ENCODE peak calls at places on chromosomes 16 and 17, in nine cellular contexts. X is Panc1, Q is A549, L is HCT116, J is GM23338, K is K562, B is SK-N-SH, I is HepG2, H is GM12878. P is an unnamed sample.

GRCh38 chr17:46770818-46771600 is 47.5 kb downstream of the WNT3 start:
- DNase-seq in X (no peak), Q (peak), L (no peak), J (peak), K (peak), B (peak), I (peak), H (no peak), P (no peak)

GRCh38 chr16:1537138-1537577 is 3.7 kb downstream of the TMEM204 start:
- DNase-seq in X (no peak), Q (no peak), L (no peak), J (no peak), K (no peak), B (no peak), I (no peak), H (no peak), P (no peak)

GRCh38 chr17:39364236-39365025 is 37.0 kb downstream of the FBXL20 start:
- DNase-seq in X (no peak), Q (no peak), L (no peak), J (no peak), K (peak), B (no peak), I (no peak), H (no peak), P (peak)

GRCh38 chr17:59786536-59787319 is 79.3 kb downstream of the VMP1 start:
- DNase-seq in X (peak), Q (peak), L (peak), J (peak), K (peak), B (peak), I (peak), H (peak), P (peak)

GRCh38 chr17:36911007-36911406 is 26.3 kb upstream of the LHX1 start:
- DNase-seq in X (no peak), Q (no peak), L (no peak), J (no peak), K (no peak), B (no peak), I (no peak), H (no peak), P (no peak)

GRCh38 chr16:84298376-84298899 is 3.8 kb downstream of the WFDC1 start:
- DNase-seq in X (no peak), Q (no peak), L (no peak), J (no peak), K (no peak), B (no peak), I (no peak), H (no peak), P (no peak)

GRCh38 chr16:15461376-15461775 is 27.0 kb downstream of the BMERB1 start:
- DNase-seq in X (no peak), Q (no peak), L (no peak), J (no peak), K (no peak), B (no peak), I (no peak), H (no peak), P (no peak)

GRCh38 chr17:78058001-78058400 is 70.6 kb downstream of the TMC6 start:
- DNase-seq in X (no peak), Q (no peak), L (no peak), J (no peak), K (no peak), B (no peak), I (no peak), H (no peak), P (no peak)

GRCh38 chr16:55495616-55496289 is 13.1 kb upstream of the LPCAT2 start:
- DNase-seq in X (no peak), Q (no peak), L (no peak), J (peak), K (no peak), B (no peak), I (peak), H (no peak), P (no peak)

GRCh38 chr16:4414187-4414909 is 2.0 kb downstream of the CORO7 start:
- DNase-seq in X (no peak), Q (no peak), L (no peak), J (no peak), K (peak), B (no peak), I (no peak), H (peak), P (no peak)

GRCh38 chr16:75462804-75463203 is 1.7 kb downstream of the TMEM170A start:
- DNase-seq in X (no peak), Q (no peak), L (no peak), J (no peak), K (no peak), B (no peak), I (no peak), H (no peak), P (no peak)
- TF ChIP-seq REST in X (no peak), Q (no peak), L (no peak), J (no peak), K (no peak), B (no peak), I (no peak), H (no peak), P (no peak)

GRCh38 chr17:1906622-1907021 is 76.8 kb downstream of the RPA1 start:
- DNase-seq in X (no peak), Q (no peak), L (no peak), J (peak), K (no peak), B (no peak), I (no peak), H (no peak), P (no peak)

GRCh38 chr17:1907216-1907631 is 77.4 kb downstream of the RPA1 start:
- DNase-seq in X (no peak), Q (no peak), L (no peak), J (no peak), K (no peak), B (no peak), I (no peak), H (no peak), P (no peak)

GRCh38 chr17:1909985-1910384 is 80.2 kb downstream of the RPA1 start:
- DNase-seq in X (no peak), Q (no peak), L (no peak), J (no peak), K (no peak), B (no peak), I (peak), H (no peak), P (no peak)

GRCh38 chr17:1908699-1909309 is 79.0 kb downstream of the RPA1 start:
- DNase-seq in X (peak), Q (peak), L (peak), J (peak), K (peak), B (peak), I (peak), H (no peak), P (no peak)

GRCh38 chr17:1907818-1908698 is 78.3 kb downstream of the RPA1 start:
- DNase-seq in X (no peak), Q (no peak), L (no peak), J (peak), K (no peak), B (no peak), I (no peak), H (no peak), P (no peak)
- TF ChIP-seq REST in X (no peak), Q (no peak), L (no peak), J (no peak), K (no peak), B (no peak), I (no peak), H (no peak), P (no peak)

DNA sequence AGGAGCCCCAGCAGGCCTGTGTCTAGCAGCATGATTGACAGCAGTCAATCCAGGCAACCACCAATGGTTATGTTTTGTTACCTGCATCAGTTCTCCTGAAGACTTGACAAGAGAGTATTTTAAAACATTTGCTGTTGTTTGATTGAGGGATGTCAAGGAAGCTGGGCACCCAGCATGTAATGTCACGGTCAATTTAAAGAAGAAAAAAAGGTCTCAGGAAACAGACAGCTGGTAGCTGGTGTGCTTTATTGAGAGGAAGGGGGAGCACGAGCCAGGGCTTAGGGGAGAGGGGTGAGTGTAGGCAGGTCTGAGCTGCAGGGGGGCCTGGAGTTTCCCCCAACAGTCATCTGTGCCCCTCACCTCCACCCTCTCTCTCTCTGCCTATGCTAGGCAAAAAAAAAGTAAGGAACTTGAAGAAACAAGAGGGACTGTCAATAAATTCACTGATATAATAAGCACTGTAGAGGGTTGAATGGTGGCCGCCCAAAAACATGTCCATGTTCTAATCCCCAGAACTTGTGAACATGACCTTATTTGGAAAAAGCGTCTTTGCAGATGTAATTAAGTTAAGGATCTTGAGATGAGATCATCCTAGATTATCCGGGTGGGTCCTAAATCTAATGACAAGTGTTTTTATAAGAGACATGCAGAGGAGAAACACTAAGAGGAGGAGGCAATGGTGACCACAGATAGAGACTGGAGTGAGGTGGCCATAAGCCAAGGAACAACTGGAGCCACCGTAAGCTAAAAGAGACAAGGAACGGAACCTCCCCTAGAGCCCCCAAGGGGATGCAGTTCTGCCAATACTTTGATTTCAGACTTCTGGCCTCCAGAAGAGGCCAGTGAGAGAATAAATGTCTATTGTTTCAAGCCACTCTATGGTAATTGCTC is 14.5 kb downstream of the TSPOAP1 start:
- DNase-seq in X (no peak), Q (no peak), L (no peak), J (no peak), K (no peak), B (peak), I (no peak), H (no peak), P (no peak)
- TF ChIP-seq REST in X (no peak), Q (no peak), L (no peak), J (no peak), K (no peak), B (no peak), I (no peak), H (no peak), P (no peak)

GRCh38 chr16:11615756-11616447 is 29.2 kb upstream of the LITAF start:
- DNase-seq in X (no peak), Q (no peak), L (no peak), J (peak), K (no peak), B (no peak), I (peak), H (no peak), P (no peak)
- TF ChIP-seq REST in X (no peak), Q (no peak), L (no peak), J (no peak), K (no peak), B (no peak), I (no peak), H (no peak), P (no peak)

GRCh38 chr17:27995554-27995953 is 46.9 kb upstream of the NLK start:
- DNase-seq in X (no peak), Q (no peak), L (no peak), J (no peak), K (no peak), B (no peak), I (no peak), H (no peak), P (no peak)
- TF ChIP-seq REST in X (no peak), Q (no peak), L (no peak), J (no peak), K (no peak), B (no peak), I (no peak), H (no peak), P (no peak)

DNA sequence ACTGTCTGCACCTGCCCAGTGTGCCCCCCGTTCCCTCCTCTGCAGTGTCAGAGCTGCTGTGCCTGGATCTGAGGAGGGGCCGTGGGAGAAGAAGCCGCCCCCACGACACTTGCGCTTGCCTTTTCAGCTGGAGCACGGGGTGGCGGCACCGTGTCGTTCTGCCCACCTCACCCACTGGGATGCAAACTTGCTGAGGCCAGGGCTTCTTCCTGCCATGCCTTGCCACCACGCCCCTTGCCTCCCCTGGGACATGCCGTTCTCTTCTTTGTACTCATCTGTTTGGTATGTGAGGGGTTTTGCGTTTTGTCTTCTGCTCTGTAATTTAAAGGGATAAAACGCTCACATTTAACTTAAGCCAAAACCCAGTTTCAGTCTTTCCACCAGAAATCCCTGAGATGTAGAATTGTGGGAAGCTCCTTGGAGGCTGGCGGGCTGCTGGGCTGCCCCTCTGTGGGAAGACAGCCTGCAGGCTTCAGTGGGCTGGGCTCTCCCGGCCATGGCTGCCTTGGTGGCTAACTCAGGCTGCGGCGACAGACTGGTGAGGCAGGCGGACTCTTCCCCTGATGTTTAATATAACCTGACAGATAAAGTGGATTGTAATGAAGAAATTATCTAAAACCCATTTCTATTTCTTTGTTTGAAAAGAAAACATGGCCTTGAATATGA is 180.2 kb downstream of the RPTOR start:
- DNase-seq in X (no peak), Q (peak), L (peak), J (no peak), K (no peak), B (peak), I (no peak), H (no peak), P (no peak)
- TF ChIP-seq REST in X (no peak), Q (no peak), L (no peak), J (no peak), K (no peak), B (no peak), I (no peak), H (no peak), P (no peak)

DNA sequence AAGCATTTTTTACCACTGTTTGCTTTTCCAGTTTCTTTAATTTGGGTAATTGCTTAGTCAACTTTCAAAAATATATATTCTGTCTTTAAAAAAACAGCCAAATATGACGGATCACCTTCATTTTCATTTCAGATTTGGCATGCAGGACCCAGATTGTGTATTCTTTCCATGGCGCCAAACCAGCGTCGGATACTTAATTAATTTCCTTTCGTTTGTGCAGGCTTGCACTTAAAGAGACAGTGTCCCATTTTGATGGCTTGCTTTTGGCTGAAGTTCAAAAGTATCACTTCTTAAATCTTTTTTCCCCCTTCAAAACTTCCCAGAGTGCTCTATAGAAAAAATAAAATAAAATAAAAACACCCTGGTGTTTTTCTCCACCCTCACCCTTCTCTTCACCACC is 394.5 kb upstream of the SOX9 start:
- DNase-seq in X (no peak), Q (no peak), L (no peak), J (no peak), K (no peak), B (no peak), I (no peak), H (no peak), P (no peak)
- TF ChIP-seq REST in X (no peak), Q (no peak), L (no peak), J (no peak), K (no peak), B (no peak), I (no peak), H (no peak), P (no peak)